ENCODE peak calls at places on chromosomes 13 and 19, in ten cellular contexts. C, U, H, B, Z, Q, M, A, P and S are unnamed samples.

GRCh38 chr19:31350693-31351211 is 1.5 kb upstream of the TSHZ3 start:
- DNase-seq in Q (peak), B (no peak), P (peak), U (peak), H (peak), M (peak), C (peak), Z (no peak), A (no peak), S (peak)

GRCh38 chr19:18208098-18208951 is 4.5 kb upstream of the RAB3A start:
- DNase-seq in C (no peak), Z (no peak), Q (peak), M (peak), H (peak), A (peak), U (no peak), B (no peak), P (peak), S (peak)

GRCh38 chr13:97043302-97043701 is 49.0 kb upstream of the OXGR1 start:
- DNase-seq in M (no peak), P (peak), C (peak), U (no peak), B (no peak), A (no peak), H (no peak), Q (no peak), Z (no peak), S (peak)

GRCh38 chr19:2586196-2586595 is 110.3 kb downstream of the GADD45B start:
- DNase-seq in P (no peak), H (no peak), B (no peak), C (no peak), A (no peak), M (no peak), U (no peak), Z (no peak), Q (no peak), S (no peak)

GRCh38 chr13:93227280-93227905 is 786 bp downstream of the GPC6 start:
- DNase-seq in M (peak), A (no peak), Z (no peak), P (peak), B (no peak), H (no peak), U (no peak), C (peak), Q (no peak), S (peak)

GRCh38 chr13:110907951-110908898 is 6.6 kb downstream of the ANKRD10 start:
- DNase-seq in M (peak), A (peak), P (no peak), U (no peak), B (no peak), Z (no peak), H (no peak), Q (peak), C (no peak), S (peak)

GRCh38 chr13:47457631-47458030 is 543.4 kb downstream of the SUCLA2 start:
- DNase-seq in Z (no peak), M (no peak), P (peak), H (no peak), A (no peak), U (no peak), Q (no peak), B (no peak), C (no peak), S (peak)

GRCh38 chr19:31962565-31962996 is 382.8 kb upstream of the ZNF507 start:
- DNase-seq in Z (no peak), B (no peak), C (no peak), U (no peak), M (peak), P (no peak), H (no peak), Q (no peak), A (peak), S (no peak)

GRCh38 chr13:46146898-46147297 is 35.1 kb downstream of the LCP1 start:
- DNase-seq in B (no peak), Q (no peak), U (no peak), P (peak), C (no peak), Z (no peak), A (peak), H (no peak), M (peak), S (peak)

GRCh38 chr19:7679017-7679720 is 1.5 kb upstream of the TRAPPC5 start:
- DNase-seq in B (no peak), H (peak), M (peak), Q (peak), U (no peak), C (no peak), A (peak), Z (no peak), P (no peak), S (no peak)

GRCh38 chr13:108227651-108228272 is 9.6 kb downstream of the ABHD13 start:
- DNase-seq in U (no peak), Q (peak), A (no peak), C (peak), Z (no peak), P (peak), H (peak), M (no peak), B (peak), S (peak)

GRCh38 chr13:61415749-61416148 is at the start of gene PCDH20:
- DNase-seq in P (no peak), C (no peak), A (no peak), H (no peak), U (no peak), M (no peak), B (no peak), Q (no peak), Z (no peak), S (no peak)

GRCh38 chr19:56167064-56167578 is 8.7 kb upstream of the GALP start:
- DNase-seq in H (peak), A (no peak), Z (no peak), U (no peak), B (no peak), Q (no peak), C (no peak), P (peak), M (no peak), S (peak)

GRCh38 chr19:17751912-17752273 is 616 bp downstream of the FCHO1 start:
- DNase-seq in M (no peak), Z (no peak), B (no peak), H (peak), A (no peak), U (no peak), P (no peak), C (no peak), Q (no peak), S (no peak)

GRCh38 chr13:64075543-64076271 is 2660.1 kb upstream of the PCDH20 start:
- DNase-seq in U (no peak), M (peak), P (no peak), H (no peak), A (no peak), Z (no peak), C (no peak), Q (no peak), B (no peak), S (no peak)

GRCh38 chr19:43983912-43984686 is at the start of gene ZNF155:
- DNase-seq in C (peak), A (peak), Q (peak), Z (peak), H (peak), P (peak), B (peak), M (peak), U (peak), S (peak)

GRCh38 chr13:51804295-51805172 is 571 bp upstream of the DHRS12 start:
- DNase-seq in A (peak), Z (no peak), P (no peak), C (no peak), M (peak), Q (no peak), U (peak), B (no peak), H (no peak), S (no peak)

GRCh38 chr19:2113436-2114211 is 16.9 kb downstream of the IZUMO4 start:
- DNase-seq in C (peak), M (no peak), U (no peak), B (no peak), Z (no peak), P (peak), Q (no peak), A (no peak), H (peak), S (peak)

GRCh38 chr13:52137489-52137888 is 8.6 kb upstream of the NEK5 start:
- DNase-seq in M (no peak), C (no peak), B (no peak), P (no peak), Q (no peak), Z (no peak), H (no peak), U (no peak), A (no peak), S (no peak)

GRCh38 chr19:50843701-50844221 is 10.4 kb upstream of the KLK15 start:
- DNase-seq in B (peak), Z (no peak), P (no peak), Q (no peak), H (no peak), A (no peak), C (no peak), U (no peak), M (no peak), S (no peak)

GRCh38 chr13:51453959-51454703 is 1.3 kb upstream of the INTS6 start:
- DNase-seq in C (peak), U (peak), Q (peak), Z (no peak), M (peak), P (peak), B (no peak), H (no peak), A (no peak), S (peak)

GRCh38 chr19:903266-903797 is 9.7 kb downstream of the R3HDM4 start:
- DNase-seq in Q (peak), A (no peak), P (peak), H (no peak), M (no peak), B (no peak), U (no peak), C (peak), Z (no peak), S (no peak)

GRCh38 chr19:10987621-10988297 is 26.9 kb downstream of the SMARCA4 start:
- DNase-seq in B (no peak), H (no peak), C (no peak), A (no peak), Q (no peak), P (no peak), Z (no peak), U (no peak), M (no peak), S (no peak)

GRCh38 chr19:10986301-10987127 is 25.7 kb downstream of the SMARCA4 start:
- DNase-seq in B (no peak), A (no peak), H (no peak), U (no peak), M (no peak), Z (no peak), Q (no peak), C (no peak), P (no peak), S (no peak)

GRCh38 chr19:10991076-10991475 is 30.2 kb downstream of the SMARCA4 start:
- DNase-seq in Q (no peak), H (no peak), B (no peak), P (no peak), C (no peak), A (no peak), Z (no peak), U (no peak), M (no peak), S (no peak)

GRCh38 chr19:10988921-10989320 is 28.1 kb downstream of the SMARCA4 start:
- DNase-seq in P (no peak), Z (no peak), Q (no peak), H (no peak), A (no peak), M (no peak), U (no peak), C (no peak), B (no peak), S (no peak)

GRCh38 chr19:10988380-10988779 is 27.6 kb downstream of the SMARCA4 start:
- DNase-seq in C (no peak), P (no peak), H (no peak), B (no peak), Q (no peak), U (no peak), M (no peak), A (no peak), Z (no peak), S (no peak)
- H3K4me3 ChIP-seq in C (no peak), P (no peak), H (no peak), B (no peak), Q (no peak), U (no peak), M (no peak), A (no peak), Z (no peak), S (no peak)

GRCh38 chr19:5326986-5327623 is 13.5 kb downstream of the PTPRS start:
- DNase-seq in P (no peak), B (no peak), C (no peak), M (no peak), A (no peak), Q (no peak), Z (no peak), U (no peak), H (no peak), S (no peak)

GRCh38 chr19:5331790-5332189 is 8.8 kb downstream of the PTPRS start:
- DNase-seq in C (no peak), Q (no peak), B (no peak), A (no peak), P (no peak), Z (no peak), U (no peak), H (no peak), M (no peak), S (no peak)

GRCh38 chr19:5329141-5329540 is 11.5 kb downstream of the PTPRS start:
- DNase-seq in A (no peak), B (no peak), P (no peak), Z (no peak), C (no peak), U (no peak), M (no peak), H (no peak), Q (no peak), S (no peak)

GRCh38 chr19:5332501-5332900 is 8.1 kb downstream of the PTPRS start:
- DNase-seq in Z (no peak), H (no peak), B (no peak), C (no peak), Q (no peak), P (no peak), U (no peak), A (no peak), M (no peak), S (no peak)

DNA sequence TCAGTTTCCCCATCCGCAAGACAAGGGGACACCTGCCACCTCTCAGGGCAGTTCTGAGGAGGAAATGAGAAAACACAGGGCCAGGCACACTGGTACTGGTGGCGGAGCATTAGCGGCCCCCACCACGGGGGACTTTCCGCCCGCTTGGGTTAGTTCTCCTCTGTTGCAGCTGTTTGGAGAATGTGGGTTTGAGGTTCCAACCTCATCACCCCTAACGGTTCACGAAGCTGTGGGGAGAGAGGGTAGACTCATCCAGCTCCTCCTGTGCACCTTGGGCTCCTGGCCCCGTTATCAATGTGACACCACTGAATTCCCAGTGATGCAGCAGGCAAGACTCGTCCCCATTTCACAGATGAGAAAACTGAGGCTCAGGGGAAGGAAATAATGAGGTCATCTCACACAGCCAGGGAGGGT is 10.3 kb downstream of the PTPRS start:
- DNase-seq in H (no peak), C (no peak), M (no peak), U (no peak), Q (no peak), P (no peak), A (no peak), Z (no peak), B (no peak), S (no peak)
- TF ChIP-seq CTCF in H (no peak), C (no peak), M (no peak), U (no peak), Q (no peak), P (no peak), A (no peak), Z (no peak), B (no peak), S (no peak)

DNA sequence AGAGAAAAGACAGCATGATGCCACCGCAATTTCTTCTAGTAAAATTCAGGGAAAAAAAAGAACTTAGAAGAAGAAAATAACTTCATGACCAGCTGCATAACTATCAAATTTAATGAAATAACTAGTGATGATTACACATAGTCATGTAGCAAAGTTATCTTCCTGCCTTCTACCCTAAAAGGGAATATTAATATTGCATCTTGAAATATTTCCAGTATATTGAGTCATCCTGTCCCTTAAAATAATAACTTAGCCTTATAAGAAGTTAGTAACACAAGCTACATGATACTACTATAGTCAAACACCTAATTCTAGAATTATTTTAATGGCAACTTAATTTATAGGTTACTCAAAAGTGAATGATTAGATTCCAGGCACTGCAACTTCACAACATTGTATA is 289.2 kb downstream of the KLF12 start:
- DNase-seq in Q (no peak), P (no peak), M (no peak), B (no peak), H (no peak), A (no peak), U (no peak), Z (no peak), C (peak), S (peak)
- H3K4me3 ChIP-seq in Q (no peak), P (no peak), M (no peak), B (no peak), H (no peak), A (no peak), U (no peak), Z (no peak), C (no peak), S (no peak)

GRCh38 chr19:45195764-45196163 is 17.2 kb downstream of the BLOC1S3 start:
- DNase-seq in Q (no peak), Z (no peak), U (no peak), P (peak), H (no peak), B (no peak), M (no peak), A (no peak), C (no peak), S (no peak)

GRCh38 chr19:45187421-45188100 is 9.0 kb downstream of the BLOC1S3 start:
- DNase-seq in C (no peak), H (peak), Q (no peak), Z (no peak), A (no peak), P (no peak), B (no peak), M (no peak), U (no peak), S (peak)

GRCh38 chr19:45186509-45187334 is 8.1 kb downstream of the BLOC1S3 start:
- DNase-seq in Z (no peak), Q (no peak), C (peak), A (no peak), P (peak), H (no peak), U (no peak), B (no peak), M (no peak), S (no peak)

GRCh38 chr19:45189971-45190370 is 11.4 kb downstream of the BLOC1S3 start:
- DNase-seq in P (no peak), Z (no peak), A (no peak), U (no peak), C (no peak), M (no peak), B (no peak), Q (no peak), H (no peak), S (no peak)

GRCh38 chr19:45191324-45191845 is 12.8 kb downstream of the BLOC1S3 start:
- DNase-seq in M (no peak), Z (no peak), B (no peak), P (no peak), Q (no peak), U (no peak), H (no peak), C (no peak), A (no peak), S (no peak)
- TF ChIP-seq CTCF in M (no peak), Z (no peak), B (no peak), P (no peak), Q (no peak), U (no peak), H (no peak), C (no peak), A (no peak), S (no peak)

DNA sequence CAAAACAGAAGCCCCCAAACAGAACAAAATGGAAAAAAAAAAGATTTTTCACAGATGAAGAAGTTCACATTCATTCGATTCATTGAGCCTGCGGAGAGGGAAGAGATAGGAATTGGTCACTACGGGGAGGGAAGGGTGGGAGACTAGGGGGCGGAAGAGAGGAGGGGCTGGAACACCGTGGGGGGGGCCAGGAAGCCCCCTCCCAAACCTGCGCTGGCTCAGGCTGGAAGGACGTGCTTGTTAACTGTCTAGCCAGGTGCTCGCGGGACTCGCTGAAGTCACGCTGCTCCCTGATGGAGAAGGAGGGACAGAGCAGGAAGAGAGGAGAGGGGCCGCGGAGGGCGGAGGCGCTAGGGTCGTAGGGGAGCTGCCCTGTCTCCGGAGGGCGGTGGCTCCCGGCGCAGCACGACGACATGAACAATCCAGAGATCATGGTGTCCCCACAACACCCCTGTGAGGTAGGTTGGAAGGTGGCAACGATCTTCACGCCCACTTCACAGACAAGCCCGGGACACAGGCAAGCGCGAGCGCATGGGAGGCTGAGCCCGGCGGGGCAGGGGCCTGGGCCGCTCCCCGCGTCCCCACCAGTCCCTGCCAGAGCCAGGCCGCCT is 10.5 kb downstream of the KHSRP start:
- DNase-seq in B (no peak), H (no peak), A (no peak), U (no peak), Z (no peak), P (no peak), Q (no peak), M (no peak), C (no peak), S (no peak)
- H3K4me3 ChIP-seq in B (no peak), H (no peak), A (no peak), U (no peak), Z (no peak), P (no peak), Q (no peak), M (no peak), C (no peak), S (no peak)

GRCh38 chr19:40110570-40110969 is 19.8 kb upstream of the ZNF780A start:
- DNase-seq in H (no peak), Q (no peak), M (no peak), A (no peak), B (peak), C (no peak), Z (no peak), P (no peak), U (no peak), S (no peak)
- TF ChIP-seq CTCF in H (no peak), Q (no peak), M (no peak), A (no peak), B (no peak), C (no peak), Z (no peak), P (no peak), U (no peak), S (no peak)

DNA sequence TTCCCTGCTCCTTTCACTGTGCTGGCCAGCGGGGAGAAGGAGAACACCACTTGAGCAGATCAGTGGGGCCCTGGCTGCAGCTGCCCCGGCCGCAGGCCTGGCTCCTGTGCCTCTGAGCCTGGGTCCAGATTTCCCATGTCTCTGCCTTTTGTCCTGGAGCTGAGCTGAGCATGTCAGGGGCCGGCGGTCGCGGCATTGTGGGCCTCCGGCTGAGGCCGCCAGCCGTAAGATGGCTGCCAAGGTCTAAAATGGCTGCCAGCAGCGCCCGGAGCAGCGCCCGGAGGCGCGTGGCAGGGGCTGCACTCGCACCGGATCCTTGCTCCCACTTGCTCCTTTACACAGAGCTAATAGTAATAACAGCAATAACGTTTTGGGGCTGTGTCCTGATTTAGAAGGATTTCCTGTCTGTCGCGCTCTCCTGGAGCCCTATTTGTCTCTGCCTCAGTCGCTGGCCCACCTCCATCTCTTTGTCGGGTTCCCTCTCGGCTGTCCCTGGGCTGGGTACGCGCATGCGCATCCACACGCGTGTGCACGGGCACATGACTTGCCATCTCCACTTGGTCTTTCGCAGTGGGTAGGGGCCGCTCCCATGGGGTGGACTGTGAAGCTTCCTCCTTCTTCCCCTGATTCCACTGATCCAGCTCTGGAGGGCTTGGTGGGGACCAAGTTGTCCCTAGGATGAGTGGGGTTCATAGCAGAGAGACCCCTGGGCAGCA is 32.1 kb downstream of the LYL1 start:
- DNase-seq in A (no peak), C (no peak), Q (no peak), H (no peak), B (no peak), M (no peak), U (no peak), P (no peak), Z (no peak), S (no peak)
- H3K4me3 ChIP-seq in A (no peak), C (no peak), Q (no peak), H (no peak), B (no peak), M (peak), U (peak), P (no peak), Z (peak), S (no peak)